ENCODE peak calls at places on chromosome 1, in eight cellular contexts. E is fibroblast of mammary gland, Z is brain microvascular endothelial cell, L is K562, X is AG04449, H is gastrocnemius medialis, T is upper lobe of right lung, N is GM23338. O is an unnamed sample.

GRCh38 chr1:28526886-28527285 is 21.0 kb downstream of the RCC1 start:
- DNase-seq in E (no peak), Z (no peak), L (no peak), X (no peak), H (no peak), T (no peak), N (no peak), O (no peak)

GRCh38 chr1:147292635-147293251 is 50.3 kb downstream of the CHD1L start:
- DNase-seq in E (peak), Z (peak), L (no peak), X (peak), H (no peak), T (no peak), N (no peak), O (no peak)

GRCh38 chr1:51693420-51694144 is 76.7 kb downstream of the OSBPL9 start:
- DNase-seq in E (peak), Z (no peak), L (no peak), X (peak), H (no peak), T (no peak), N (no peak), O (no peak)

GRCh38 chr1:85091647-85092295 is 43.5 kb upstream of the MCOLN3 start:
- DNase-seq in E (peak), Z (no peak), L (no peak), X (no peak), H (no peak), T (no peak), N (no peak), O (no peak)

GRCh38 chr1:64343105-64343960 is 126.6 kb upstream of the CACHD1 start:
- DNase-seq in E (peak), Z (peak), L (no peak), X (no peak), H (no peak), T (no peak), N (no peak), O (no peak)

GRCh38 chr1:44239337-44239960 is 26.2 kb downstream of the DMAP1 start:
- DNase-seq in E (peak), Z (peak), L (peak), X (no peak), H (no peak), T (peak), N (peak), O (no peak)

GRCh38 chr1:46084553-46085448 is 47.6 kb downstream of the PIK3R3 start:
- DNase-seq in E (peak), Z (no peak), L (no peak), X (no peak), H (no peak), T (no peak), N (no peak), O (no peak)

GRCh38 chr1:156366378-156366777 is 2.6 kb upstream of the RHBG start:
- DNase-seq in E (no peak), Z (no peak), L (no peak), X (no peak), H (no peak), T (no peak), N (no peak), O (no peak)

GRCh38 chr1:5917281-5917590 is 75.0 kb downstream of the NPHP4 start:
- DNase-seq in E (no peak), Z (no peak), L (no peak), X (no peak), H (no peak), T (no peak), N (no peak), O (no peak)

GRCh38 chr1:150182233-150182632 is 32.5 kb downstream of the PLEKHO1 start:
- DNase-seq in E (no peak), Z (no peak), L (no peak), X (no peak), H (no peak), T (no peak), N (no peak), O (no peak)

GRCh38 chr1:160722726-160723125 is 11.1 kb upstream of the CD48 start:
- DNase-seq in E (no peak), Z (no peak), L (no peak), X (no peak), H (no peak), T (no peak), N (no peak), O (no peak)

GRCh38 chr1:210646258-210646616 is 317.5 kb downstream of the HHAT start:
- DNase-seq in E (no peak), Z (no peak), L (no peak), X (no peak), H (no peak), T (no peak), N (no peak), O (no peak)

GRCh38 chr1:7389201-7389785 is 381.8 kb upstream of the VAMP3 start:
- DNase-seq in E (peak), Z (peak), L (no peak), X (no peak), H (no peak), T (no peak), N (no peak), O (no peak)

GRCh38 chr1:19268445-19268844 is 16.8 kb downstream of the MRTO4 start:
- DNase-seq in E (no peak), Z (no peak), L (no peak), X (no peak), H (no peak), T (no peak), N (no peak), O (no peak)

GRCh38 chr1:200184196-200184595 is 156.7 kb downstream of the NR5A2 start:
- DNase-seq in E (peak), Z (no peak), L (no peak), X (no peak), H (peak), T (peak), N (no peak), O (peak)

GRCh38 chr1:182337736-182338571 is 53.6 kb downstream of the GLUL start:
- DNase-seq in E (peak), Z (no peak), L (peak), X (no peak), H (peak), T (no peak), N (no peak), O (peak)

GRCh38 chr1:24098102-24098501 is 13.8 kb downstream of the MYOM3 start:
- DNase-seq in E (no peak), Z (no peak), L (no peak), X (no peak), H (no peak), T (no peak), N (no peak), O (no peak)

GRCh38 chr1:67308136-67308535 is 463 bp downstream of the IL12RB2 start:
- DNase-seq in E (no peak), Z (no peak), L (no peak), X (no peak), H (no peak), T (no peak), N (peak), O (no peak)

GRCh38 chr1:23638786-23639241 is 52.8 kb upstream of the RPL11 start:
- DNase-seq in E (peak), Z (no peak), L (no peak), X (no peak), H (no peak), T (no peak), N (no peak), O (no peak)

GRCh38 chr1:8711873-8712412 is 105.5 kb downstream of the RERE start:
- DNase-seq in E (no peak), Z (no peak), L (no peak), X (no peak), H (no peak), T (no peak), N (no peak), O (no peak)
- H3K4me3 ChIP-seq in E (no peak), Z (no peak), L (no peak), X (no peak), H (no peak), T (peak), N (peak), O (no peak)

GRCh38 chr1:228869312-228869824 is 134.1 kb downstream of the RHOU start:
- DNase-seq in E (no peak), Z (no peak), L (no peak), X (no peak), H (no peak), T (no peak), N (no peak), O (no peak)

GRCh38 chr1:228870041-228870713 is 134.9 kb downstream of the RHOU start:
- DNase-seq in E (no peak), Z (no peak), L (no peak), X (no peak), H (no peak), T (no peak), N (no peak), O (no peak)

GRCh38 chr1:228873714-228874113 is 138.4 kb downstream of the RHOU start:
- DNase-seq in E (no peak), Z (no peak), L (no peak), X (no peak), H (no peak), T (no peak), N (no peak), O (no peak)

GRCh38 chr1:228871314-228872061 is 136.2 kb downstream of the RHOU start:
- DNase-seq in E (no peak), Z (no peak), L (no peak), X (no peak), H (no peak), T (no peak), N (no peak), O (no peak)

GRCh38 chr1:228872080-228872479 is 136.8 kb downstream of the RHOU start:
- DNase-seq in E (no peak), Z (no peak), L (no peak), X (no peak), H (no peak), T (no peak), N (no peak), O (no peak)
- TF ChIP-seq CTCF in E (no peak), Z (no peak), L (no peak), X (no peak), H (no peak), T (no peak), N (no peak), O (no peak)

DNA sequence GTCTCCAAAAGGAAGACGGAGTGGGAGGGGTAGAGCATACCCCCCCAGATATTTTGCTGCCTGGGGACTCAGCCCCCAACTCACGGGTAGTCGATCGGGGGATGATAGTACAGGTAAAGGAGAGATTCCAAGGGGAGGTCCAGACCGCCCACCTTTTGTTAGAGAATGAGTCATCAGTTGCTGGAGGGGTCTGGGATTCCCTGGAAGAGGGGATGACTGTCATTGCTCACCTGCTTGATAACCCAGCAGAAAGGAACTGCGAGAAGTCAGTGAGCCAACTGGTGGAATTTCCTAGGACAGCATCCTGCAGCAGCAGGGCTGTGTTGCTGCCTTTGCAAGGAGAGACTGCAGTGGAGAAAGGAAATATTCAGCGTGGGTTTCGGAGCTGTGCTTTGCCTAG is 64.4 kb downstream of the MACF1 start:
- DNase-seq in E (no peak), Z (no peak), L (no peak), X (no peak), H (no peak), T (no peak), N (peak), O (no peak)
- H3K4me3 ChIP-seq in E (peak), Z (no peak), L (no peak), X (peak), H (no peak), T (no peak), N (peak), O (peak)

DNA sequence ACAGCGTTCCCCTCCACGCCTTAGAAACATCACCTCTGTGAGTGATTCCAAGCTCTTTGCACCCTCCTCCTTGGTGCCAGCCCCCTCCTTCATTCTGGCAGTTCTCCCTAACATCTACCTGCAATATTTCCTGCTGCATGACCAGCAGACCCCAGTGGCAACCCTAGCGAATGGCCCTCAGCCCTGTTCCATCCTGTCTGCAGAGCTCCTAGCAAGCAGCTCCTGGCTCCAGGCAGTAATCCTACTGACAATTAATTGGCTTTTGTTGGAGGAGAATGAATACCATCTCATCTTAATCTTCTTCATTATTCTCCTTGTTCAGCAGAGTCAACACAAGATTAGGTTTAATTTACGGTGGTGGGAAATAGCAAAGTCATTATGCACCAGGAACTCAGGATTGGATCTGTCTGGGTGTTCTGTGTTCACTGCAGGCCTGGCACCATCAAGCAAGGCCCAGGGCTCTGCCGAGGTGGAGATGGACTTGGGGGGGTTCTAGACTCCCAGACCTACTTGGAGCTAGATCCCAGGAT is 12.4 kb downstream of the FBXO2 start:
- DNase-seq in E (no peak), Z (no peak), L (no peak), X (no peak), H (no peak), T (no peak), N (no peak), O (no peak)
- TF ChIP-seq CTCF in E (no peak), Z (no peak), L (no peak), X (no peak), H (no peak), T (no peak), N (no peak), O (no peak)

DNA sequence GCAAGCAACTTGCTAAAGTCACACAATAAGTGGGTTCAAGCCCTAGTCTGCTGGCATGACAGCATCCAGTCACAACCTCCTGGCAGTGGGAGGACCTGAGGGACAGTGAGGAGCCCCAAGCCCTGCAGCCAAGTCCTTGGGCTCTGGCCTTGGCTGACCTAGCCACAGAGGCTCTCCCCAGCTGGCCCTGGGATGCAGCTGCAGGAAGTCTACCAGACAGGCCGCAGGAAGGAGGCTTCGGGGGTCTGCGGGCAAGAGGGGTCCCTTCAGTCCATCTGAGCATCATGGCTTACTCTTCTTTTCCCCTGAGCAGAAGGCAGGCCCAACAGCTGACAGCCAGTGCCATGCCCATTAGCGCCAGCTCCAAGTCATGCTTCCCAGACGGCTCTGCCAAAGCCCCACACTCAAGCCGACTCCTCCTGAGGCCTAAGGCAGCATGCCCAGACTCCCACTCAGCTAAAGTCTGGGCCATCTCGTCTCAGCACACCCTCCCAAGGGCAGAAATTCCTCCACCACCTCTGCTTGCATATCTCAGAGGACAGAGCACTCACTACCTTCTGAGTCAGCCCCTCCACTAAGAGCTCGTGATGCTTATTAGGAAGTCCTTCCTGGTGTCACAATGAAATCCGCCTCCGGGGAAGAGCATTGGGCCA is 20.1 kb downstream of the SLC1A7 start:
- DNase-seq in E (peak), Z (no peak), L (no peak), X (no peak), H (no peak), T (no peak), N (no peak), O (peak)
- H3K4me3 ChIP-seq in E (no peak), Z (no peak), L (no peak), X (no peak), H (no peak), T (no peak), N (no peak), O (no peak)

DNA sequence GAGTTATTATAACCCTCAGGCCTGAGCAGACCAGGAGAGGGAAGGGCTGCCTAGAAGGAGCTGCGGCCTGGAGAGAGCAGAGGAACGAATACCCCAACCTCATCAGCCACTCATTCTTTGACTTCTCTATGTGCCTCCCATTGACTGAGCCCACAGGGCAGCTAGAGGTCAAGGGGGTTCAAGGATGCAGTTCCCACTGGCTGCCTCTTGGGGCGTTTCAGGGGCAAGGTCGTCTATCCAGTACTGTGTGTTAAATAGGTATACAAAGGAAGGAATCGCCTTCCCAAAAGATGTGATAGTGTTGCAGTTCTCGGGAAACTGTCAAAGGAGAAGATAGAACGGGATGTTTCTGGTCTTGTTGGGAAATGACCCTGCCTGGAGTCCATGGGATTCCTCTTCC is 250.6 kb downstream of the PRDM2 start:
- DNase-seq in E (no peak), Z (no peak), L (peak), X (no peak), H (no peak), T (no peak), N (peak), O (no peak)
- TF ChIP-seq CTCF in E (peak), Z (peak), L (peak), X (no peak), H (no peak), T (peak), N (peak), O (no peak)

GRCh38 chr1:235076504-235077162 is 52.0 kb downstream of the TOMM20 start:
- DNase-seq in E (no peak), Z (no peak), L (no peak), X (no peak), H (no peak), T (no peak), N (no peak), O (peak)
- H3K4me3 ChIP-seq in E (no peak), Z (no peak), L (no peak), X (no peak), H (no peak), T (no peak), N (no peak), O (no peak)

O was measured in psoas muscle.